ENCODE peak calls at places on chromosomes 13 and 19, in six cellular contexts. D is endothelial cell; X is stimulated activated CD8-positive, alpha-beta memory T cell treated with anti-CD3 and anti-CD28 coated beads, Interleukin-7, amount 100 ng/mL, for 1 hour; C is HT-29; Y is adipocyte; S is iris pigment epithelial cell. B is an unnamed sample.

GRCh38 chr13:44049546-44049945 is 169.8 kb downstream of the LACC1 start:
- DNase-seq in S (no peak), X (no peak), C (no peak), D (no peak), Y (no peak), B (no peak)

GRCh38 chr19:28334419-28334818 is 878.5 kb downstream of the UQCRFS1 start:
- DNase-seq in S (no peak), Y (no peak), C (no peak), D (no peak), X (no peak), B (no peak)

GRCh38 chr13:73661687-73662425 is 472.3 kb downstream of the KLF12 start:
- DNase-seq in Y (no peak), X (no peak), C (no peak), D (no peak), S (no peak), B (no peak)

GRCh38 chr19:3532154-3533019 is 6.6 kb upstream of the TEKTIP1 start:
- DNase-seq in Y (no peak), S (no peak), X (no peak), D (no peak), C (no peak), B (no peak)

GRCh38 chr13:60369242-60369641 is 27.8 kb upstream of the TDRD3 start:
- DNase-seq in X (no peak), D (no peak), S (peak), C (peak), Y (peak), B (no peak)

GRCh38 chr19:38841787-38842438 is 7.9 kb downstream of the HNRNPL start:
- DNase-seq in C (no peak), D (no peak), Y (no peak), S (no peak), X (no peak), B (no peak)

GRCh38 chr13:40749327-40749726 is 21.7 kb downstream of the MRPS31 start:
- DNase-seq in C (no peak), X (no peak), D (no peak), S (no peak), Y (no peak), B (no peak)

GRCh38 chr13:98470920-98471319 is 106.0 kb downstream of the STK24 start:
- DNase-seq in C (no peak), Y (no peak), S (no peak), D (no peak), X (no peak), B (no peak)

GRCh38 chr13:98291658-98292057 is 114.6 kb upstream of the RNF113B start:
- DNase-seq in S (no peak), D (no peak), X (no peak), C (peak), Y (no peak), B (no peak)

GRCh38 chr13:41502676-41503075 is 45.3 kb downstream of the RGCC start:
- DNase-seq in S (no peak), Y (no peak), X (no peak), D (no peak), C (no peak), B (no peak)

GRCh38 chr19:40472516-40472915 is 5.7 kb downstream of the SPTBN4 start:
- DNase-seq in Y (no peak), S (no peak), X (no peak), D (no peak), C (no peak), B (no peak)

GRCh38 chr13:27952931-27953670 is 16.0 kb downstream of the CDX2 start:
- DNase-seq in Y (no peak), S (no peak), D (no peak), X (no peak), C (peak), B (no peak)

GRCh38 chr13:107778094-107778493 is 437.2 kb downstream of the LIG4 start:
- DNase-seq in Y (no peak), S (no peak), X (no peak), D (no peak), C (no peak), B (no peak)

GRCh38 chr13:105177265-105177900 is 1358.1 kb downstream of the EFNB2 start:
- DNase-seq in X (no peak), S (peak), D (no peak), C (no peak), Y (peak), B (no peak)

GRCh38 chr19:11321206-11322126 is 18.0 kb downstream of the RAB3D start:
- DNase-seq in X (no peak), D (no peak), C (no peak), S (no peak), Y (no peak), B (no peak)

GRCh38 chr19:33809960-33810359 is 13.3 kb downstream of the KCTD15 start:
- DNase-seq in S (peak), Y (peak), C (no peak), D (no peak), X (no peak), B (no peak)

GRCh38 chr19:33459691-33460090 is 61.9 kb downstream of the PEPD start:
- DNase-seq in S (no peak), Y (no peak), D (no peak), X (no peak), C (no peak), B (no peak)

GRCh38 chr13:41601718-41602445 is 144.5 kb downstream of the RGCC start:
- DNase-seq in S (no peak), D (no peak), Y (peak), C (no peak), X (no peak), B (no peak)

GRCh38 chr19:55637534-55637933 is 3.3 kb upstream of the ZNF580 start:
- DNase-seq in C (no peak), Y (no peak), X (no peak), S (no peak), D (no peak), B (peak)

GRCh38 chr13:51728275-51728673 is 75.7 kb downstream of the DHRS12 start:
- DNase-seq in C (peak), Y (no peak), S (no peak), X (no peak), D (no peak), B (no peak)

GRCh38 chr13:21124853-21125252 is 51.5 kb downstream of the SKA3 start:
- DNase-seq in S (peak), Y (no peak), D (peak), C (peak), X (no peak), B (no peak)

GRCh38 chr13:31090921-31091624 is 70.6 kb downstream of the HSPH1 start:
- DNase-seq in S (peak), X (no peak), Y (no peak), D (no peak), C (no peak), B (peak)

GRCh38 chr19:1765182-1765903 is 12.0 kb downstream of the ONECUT3 start:
- DNase-seq in X (no peak), Y (no peak), D (no peak), C (no peak), S (no peak), B (peak)

GRCh38 chr19:8609210-8610040 is 1.1 kb downstream of the ADAMTS10 start:
- DNase-seq in D (peak), S (peak), X (no peak), C (no peak), Y (peak), B (peak)

GRCh38 chr13:94997126-94997525 is 284.8 kb upstream of the SOX21 start:
- DNase-seq in S (no peak), Y (peak), D (no peak), X (no peak), C (no peak), B (no peak)

GRCh38 chr13:85314686-85315085 is 484.5 kb downstream of the SLITRK6 start:
- DNase-seq in Y (no peak), D (no peak), S (no peak), X (no peak), C (peak), B (no peak)

GRCh38 chr19:35533822-35534521 is 716 bp downstream of the GAPDHS start:
- DNase-seq in D (peak), C (peak), X (no peak), Y (no peak), S (peak), B (peak)

GRCh38 chr19:19937403-19937802 is 36.7 kb downstream of the ZNF93 start:
- DNase-seq in S (no peak), Y (no peak), X (no peak), D (no peak), C (no peak), B (no peak)

GRCh38 chr19:15320118-15320517 is 12.2 kb downstream of the BRD4 start:
- DNase-seq in C (no peak), Y (peak), S (peak), X (no peak), D (no peak), B (no peak)

GRCh38 chr19:53365899-53366493 is 491 bp downstream of the ZNF525 start:
- DNase-seq in Y (peak), X (no peak), D (peak), C (peak), S (no peak), B (peak)

GRCh38 chr19:34481861-34482379 is 362 bp downstream of the WTIP start:
- DNase-seq in D (peak), Y (peak), S (peak), C (no peak), X (no peak), B (peak)

GRCh38 chr13:97460004-97460756 is 26.2 kb downstream of the RAP2A start:
- DNase-seq in Y (no peak), D (no peak), X (no peak), C (no peak), S (peak), B (no peak)

GRCh38 chr13:75050419-75051066 is 431.4 kb downstream of the TBC1D4 start:
- DNase-seq in S (peak), D (no peak), C (peak), X (no peak), Y (peak), B (no peak)

GRCh38 chr19:30447276-30447870 is 75.2 kb downstream of the ZNF536 start:
- DNase-seq in S (peak), C (no peak), Y (no peak), D (no peak), X (no peak), B (no peak)

GRCh38 chr13:39329182-39329639 is 273.8 kb downstream of the LHFPL6 start:
- DNase-seq in X (no peak), C (no peak), Y (no peak), S (no peak), D (no peak), B (no peak)

GRCh38 chr19:53365134-53365898 is at the start of gene ZNF525:
- DNase-seq in D (peak), X (peak), C (peak), Y (peak), S (peak), B (peak)